ENCODE peak calls at places on chromosome 16, in ten cellular contexts. One of them, this sample, is unnamed.

GRCh38 chr16:19717319-19717718 is 708 bp downstream of the KNOP1 start:
- DNase-seq in choroid plexus epithelial cell: no peak
- DNase-seq in thyroid gland: no peak
- DNase-seq in cardiac fibroblast: no peak
- DNase-seq in endothelial cell: no peak
- DNase-seq in dorsolateral prefrontal cortex: no peak
- DNase-seq in B cell: no peak
- DNase-seq in neural progenitor cell: peak; percentile 76
- DNase-seq in fibroblast of mammary gland: peak; percentile 13
- DNase-seq in body of pancreas: no peak
- DNase-seq in this sample: no peak

GRCh38 chr16:77784441-77785356 is 3.7 kb upstream of the VAT1L start:
- DNase-seq in body of pancreas: no peak
- DNase-seq in endothelial cell: no peak
- DNase-seq in B cell: no peak
- DNase-seq in fibroblast of mammary gland: peak; percentile 17
- DNase-seq in dorsolateral prefrontal cortex: no peak
- DNase-seq in thyroid gland: no peak
- DNase-seq in neural progenitor cell: no peak
- DNase-seq in cardiac fibroblast: peak; percentile 18
- DNase-seq in choroid plexus epithelial cell: peak; percentile 44
- DNase-seq in this sample: no peak

GRCh38 chr16:7339700-7340099 is 7.1 kb downstream of the RBFOX1 start:
- DNase-seq in cardiac fibroblast: no peak
- DNase-seq in endothelial cell: no peak
- DNase-seq in body of pancreas: no peak
- DNase-seq in dorsolateral prefrontal cortex: no peak
- DNase-seq in B cell: no peak
- DNase-seq in thyroid gland: no peak
- DNase-seq in choroid plexus epithelial cell: no peak
- DNase-seq in neural progenitor cell: no peak
- DNase-seq in fibroblast of mammary gland: no peak
- DNase-seq in this sample: no peak

GRCh38 chr16:49556252-49557069 is 182.9 kb downstream of the C16orf78 start:
- DNase-seq in dorsolateral prefrontal cortex: no peak
- DNase-seq in choroid plexus epithelial cell: peak; percentile 83
- DNase-seq in fibroblast of mammary gland: peak; percentile 21
- DNase-seq in body of pancreas: no peak
- DNase-seq in thyroid gland: peak; percentile 9
- DNase-seq in endothelial cell: peak; percentile 47
- DNase-seq in B cell: no peak
- DNase-seq in neural progenitor cell: peak; percentile 82
- DNase-seq in cardiac fibroblast: peak; percentile 63
- DNase-seq in this sample: no peak

GRCh38 chr16:51596247-51596646 is 445.2 kb upstream of the SALL1 start:
- DNase-seq in thyroid gland: no peak
- DNase-seq in body of pancreas: no peak
- DNase-seq in neural progenitor cell: no peak
- DNase-seq in fibroblast of mammary gland: no peak
- DNase-seq in choroid plexus epithelial cell: no peak
- DNase-seq in endothelial cell: no peak
- DNase-seq in dorsolateral prefrontal cortex: no peak
- DNase-seq in cardiac fibroblast: no peak
- DNase-seq in B cell: no peak
- DNase-seq in this sample: no peak

GRCh38 chr16:1351582-1352362 is at the start of the genes GNPTG and TSR3:
- DNase-seq in body of pancreas: peak; percentile 84
- DNase-seq in neural progenitor cell: peak; percentile 96
- DNase-seq in choroid plexus epithelial cell: peak; percentile 94
- DNase-seq in B cell: peak; percentile 87
- DNase-seq in cardiac fibroblast: peak; percentile 84
- DNase-seq in dorsolateral prefrontal cortex: peak; percentile 67
- DNase-seq in endothelial cell: peak; percentile 83
- DNase-seq in thyroid gland: peak; percentile 81
- DNase-seq in fibroblast of mammary gland: peak; percentile 85
- DNase-seq in this sample: peak; percentile 83

GRCh38 chr16:27195068-27195741 is 8.1 kb upstream of the KDM8 start:
- DNase-seq in B cell: no peak
- DNase-seq in choroid plexus epithelial cell: no peak
- DNase-seq in neural progenitor cell: no peak
- DNase-seq in fibroblast of mammary gland: no peak
- DNase-seq in endothelial cell: no peak
- DNase-seq in body of pancreas: no peak
- DNase-seq in dorsolateral prefrontal cortex: no peak
- DNase-seq in thyroid gland: no peak
- DNase-seq in cardiac fibroblast: no peak
- DNase-seq in this sample: no peak

GRCh38 chr16:2236362-2237075 is at the start of gene DNASE1L2:
- DNase-seq in neural progenitor cell: peak; percentile 80
- DNase-seq in body of pancreas: peak; percentile 41
- DNase-seq in B cell: no peak
- DNase-seq in endothelial cell: peak; percentile 48
- DNase-seq in choroid plexus epithelial cell: peak; percentile 28
- DNase-seq in fibroblast of mammary gland: no peak
- DNase-seq in dorsolateral prefrontal cortex: no peak
- DNase-seq in thyroid gland: peak; percentile 46
- DNase-seq in cardiac fibroblast: no peak
- DNase-seq in this sample: no peak

GRCh38 chr16:69940676-69941075 is 10.5 kb upstream of the CLEC18A start:
- DNase-seq in dorsolateral prefrontal cortex: no peak
- DNase-seq in B cell: no peak
- DNase-seq in fibroblast of mammary gland: no peak
- DNase-seq in thyroid gland: no peak
- DNase-seq in endothelial cell: no peak
- DNase-seq in choroid plexus epithelial cell: no peak
- DNase-seq in cardiac fibroblast: no peak
- DNase-seq in neural progenitor cell: no peak
- DNase-seq in body of pancreas: no peak
- DNase-seq in this sample: no peak

GRCh38 chr16:47705268-47705667 is 244.1 kb downstream of the PHKB start:
- DNase-seq in neural progenitor cell: no peak
- DNase-seq in dorsolateral prefrontal cortex: no peak
- DNase-seq in body of pancreas: no peak
- DNase-seq in thyroid gland: no peak
- DNase-seq in endothelial cell: no peak
- DNase-seq in cardiac fibroblast: no peak
- DNase-seq in B cell: no peak
- DNase-seq in fibroblast of mammary gland: peak; percentile 53
- DNase-seq in choroid plexus epithelial cell: no peak
- DNase-seq in this sample: no peak

GRCh38 chr16:17951273-17951845 is 385.2 kb downstream of the NPIPA8 start:
- DNase-seq in fibroblast of mammary gland: no peak
- DNase-seq in endothelial cell: no peak
- DNase-seq in cardiac fibroblast: no peak
- DNase-seq in body of pancreas: no peak
- DNase-seq in B cell: no peak
- DNase-seq in thyroid gland: no peak
- DNase-seq in dorsolateral prefrontal cortex: no peak
- DNase-seq in neural progenitor cell: no peak
- DNase-seq in choroid plexus epithelial cell: no peak
- DNase-seq in this sample: no peak

GRCh38 chr16:84606081-84606875 is 11.6 kb downstream of the COTL1 start:
- DNase-seq in choroid plexus epithelial cell: no peak
- DNase-seq in fibroblast of mammary gland: no peak
- DNase-seq in cardiac fibroblast: no peak
- DNase-seq in endothelial cell: no peak
- DNase-seq in dorsolateral prefrontal cortex: no peak
- DNase-seq in B cell: no peak
- DNase-seq in body of pancreas: no peak
- DNase-seq in thyroid gland: peak; percentile 96
- DNase-seq in neural progenitor cell: no peak
- DNase-seq in this sample: no peak

GRCh38 chr16:56689171-56689570 is 6.9 kb downstream of the MT1X start:
- DNase-seq in endothelial cell: no peak
- DNase-seq in thyroid gland: no peak
- DNase-seq in neural progenitor cell: no peak
- DNase-seq in B cell: no peak
- DNase-seq in fibroblast of mammary gland: peak; percentile 17
- DNase-seq in cardiac fibroblast: peak; percentile 6
- DNase-seq in body of pancreas: peak; percentile 85
- DNase-seq in choroid plexus epithelial cell: no peak
- DNase-seq in dorsolateral prefrontal cortex: no peak
- DNase-seq in this sample: no peak

GRCh38 chr16:87101903-87102302 is 215.3 kb downstream of the C16orf95 start:
- DNase-seq in endothelial cell: no peak
- DNase-seq in choroid plexus epithelial cell: peak; percentile 65
- DNase-seq in cardiac fibroblast: peak; percentile 93
- DNase-seq in body of pancreas: peak; percentile 47
- DNase-seq in fibroblast of mammary gland: peak; percentile 92
- DNase-seq in dorsolateral prefrontal cortex: no peak
- DNase-seq in thyroid gland: no peak
- DNase-seq in B cell: no peak
- DNase-seq in neural progenitor cell: no peak
- DNase-seq in this sample: no peak

GRCh38 chr16:25184771-25185170 is 32.0 kb upstream of the AQP8 start:
- DNase-seq in endothelial cell: no peak
- DNase-seq in body of pancreas: no peak
- DNase-seq in thyroid gland: no peak
- DNase-seq in cardiac fibroblast: no peak
- DNase-seq in fibroblast of mammary gland: no peak
- DNase-seq in B cell: no peak
- DNase-seq in dorsolateral prefrontal cortex: no peak
- DNase-seq in choroid plexus epithelial cell: no peak
- DNase-seq in neural progenitor cell: no peak
- DNase-seq in this sample: no peak
- TF ChIP-seq CTCF in endothelial cell: no peak
- TF ChIP-seq CTCF in body of pancreas: no peak
- TF ChIP-seq CTCF in thyroid gland: no peak
- TF ChIP-seq CTCF in cardiac fibroblast: no peak
- TF ChIP-seq CTCF in fibroblast of mammary gland: no peak
- TF ChIP-seq CTCF in B cell: no peak
- TF ChIP-seq CTCF in dorsolateral prefrontal cortex: no peak
- TF ChIP-seq CTCF in choroid plexus epithelial cell: no peak
- TF ChIP-seq CTCF in neural progenitor cell: no peak
- TF ChIP-seq CTCF in this sample: no peak

GRCh38 chr16:89295071-89295900 is 77.8 kb downstream of the ZNF778 start:
- DNase-seq in cardiac fibroblast: no peak
- DNase-seq in endothelial cell: no peak
- DNase-seq in thyroid gland: peak; percentile 19
- DNase-seq in body of pancreas: no peak
- DNase-seq in choroid plexus epithelial cell: no peak
- DNase-seq in B cell: no peak
- DNase-seq in neural progenitor cell: no peak
- DNase-seq in fibroblast of mammary gland: no peak
- DNase-seq in dorsolateral prefrontal cortex: no peak
- DNase-seq in this sample: no peak

GRCh38 chr16:89291776-89292175 is 74.3 kb downstream of the ZNF778 start:
- DNase-seq in endothelial cell: no peak
- DNase-seq in fibroblast of mammary gland: no peak
- DNase-seq in dorsolateral prefrontal cortex: no peak
- DNase-seq in cardiac fibroblast: no peak
- DNase-seq in body of pancreas: no peak
- DNase-seq in choroid plexus epithelial cell: no peak
- DNase-seq in B cell: no peak
- DNase-seq in thyroid gland: no peak
- DNase-seq in neural progenitor cell: peak; percentile 27
- DNase-seq in this sample: no peak

GRCh38 chr16:89292443-89293078 is 75.1 kb downstream of the ZNF778 start:
- DNase-seq in endothelial cell: no peak
- DNase-seq in dorsolateral prefrontal cortex: no peak
- DNase-seq in choroid plexus epithelial cell: no peak
- DNase-seq in body of pancreas: peak; percentile 59
- DNase-seq in B cell: no peak
- DNase-seq in fibroblast of mammary gland: no peak
- DNase-seq in thyroid gland: no peak
- DNase-seq in cardiac fibroblast: no peak
- DNase-seq in neural progenitor cell: no peak
- DNase-seq in this sample: no peak

GRCh38 chr16:89294486-89294885 is 77.0 kb downstream of the ZNF778 start:
- DNase-seq in thyroid gland: no peak
- DNase-seq in B cell: no peak
- DNase-seq in body of pancreas: no peak
- DNase-seq in endothelial cell: no peak
- DNase-seq in choroid plexus epithelial cell: no peak
- DNase-seq in cardiac fibroblast: no peak
- DNase-seq in dorsolateral prefrontal cortex: no peak
- DNase-seq in neural progenitor cell: no peak
- DNase-seq in fibroblast of mammary gland: no peak
- DNase-seq in this sample: no peak

GRCh38 chr16:89293276-89294143 is 76.0 kb downstream of the ZNF778 start:
- DNase-seq in dorsolateral prefrontal cortex: no peak
- DNase-seq in B cell: no peak
- DNase-seq in cardiac fibroblast: no peak
- DNase-seq in fibroblast of mammary gland: no peak
- DNase-seq in endothelial cell: no peak
- DNase-seq in neural progenitor cell: peak; percentile 52
- DNase-seq in body of pancreas: no peak
- DNase-seq in choroid plexus epithelial cell: no peak
- DNase-seq in thyroid gland: no peak
- DNase-seq in this sample: no peak
- TF ChIP-seq CTCF in dorsolateral prefrontal cortex: no peak
- TF ChIP-seq CTCF in B cell: no peak
- TF ChIP-seq CTCF in cardiac fibroblast: no peak
- TF ChIP-seq CTCF in fibroblast of mammary gland: peak; percentile 4
- TF ChIP-seq CTCF in endothelial cell: no peak
- TF ChIP-seq CTCF in neural progenitor cell: peak; percentile 42
- TF ChIP-seq CTCF in body of pancreas: no peak
- TF ChIP-seq CTCF in choroid plexus epithelial cell: peak; percentile 26
- TF ChIP-seq CTCF in thyroid gland: no peak
- TF ChIP-seq CTCF in this sample: no peak

DNA sequence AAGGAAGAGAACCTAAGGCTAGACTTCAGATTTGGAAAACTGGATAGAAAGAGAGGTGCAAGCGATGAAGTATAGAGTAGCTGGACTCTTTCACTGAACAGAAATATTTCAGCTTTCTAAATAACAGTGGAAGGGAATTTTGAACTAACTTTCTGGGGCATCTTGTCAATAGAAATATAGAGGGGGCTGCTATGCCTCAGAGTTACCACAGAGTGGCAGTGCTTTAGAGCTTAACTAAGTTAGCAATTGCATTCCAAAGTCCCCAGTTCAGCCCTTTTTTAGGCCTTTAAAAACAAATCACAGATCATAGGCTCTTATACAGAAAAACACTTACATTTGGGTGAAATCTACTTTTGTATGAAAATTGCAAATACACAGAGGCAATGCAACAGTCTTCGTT is 154.2 kb upstream of the CDH8 start:
- DNase-seq in endothelial cell: no peak
- DNase-seq in neural progenitor cell: peak; percentile 81
- DNase-seq in body of pancreas: no peak
- DNase-seq in cardiac fibroblast: peak; percentile 1
- DNase-seq in B cell: no peak
- DNase-seq in thyroid gland: no peak
- DNase-seq in choroid plexus epithelial cell: peak; percentile 1
- DNase-seq in dorsolateral prefrontal cortex: no peak
- DNase-seq in fibroblast of mammary gland: no peak
- DNase-seq in this sample: no peak
- TF ChIP-seq CTCF in endothelial cell: peak; percentile 57
- TF ChIP-seq CTCF in neural progenitor cell: peak; percentile 87
- TF ChIP-seq CTCF in body of pancreas: no peak
- TF ChIP-seq CTCF in cardiac fibroblast: peak; percentile 7
- TF ChIP-seq CTCF in B cell: no peak
- TF ChIP-seq CTCF in thyroid gland: no peak
- TF ChIP-seq CTCF in choroid plexus epithelial cell: no peak
- TF ChIP-seq CTCF in dorsolateral prefrontal cortex: peak; percentile 64
- TF ChIP-seq CTCF in fibroblast of mammary gland: no peak
- TF ChIP-seq CTCF in this sample: peak; percentile 39

DNA sequence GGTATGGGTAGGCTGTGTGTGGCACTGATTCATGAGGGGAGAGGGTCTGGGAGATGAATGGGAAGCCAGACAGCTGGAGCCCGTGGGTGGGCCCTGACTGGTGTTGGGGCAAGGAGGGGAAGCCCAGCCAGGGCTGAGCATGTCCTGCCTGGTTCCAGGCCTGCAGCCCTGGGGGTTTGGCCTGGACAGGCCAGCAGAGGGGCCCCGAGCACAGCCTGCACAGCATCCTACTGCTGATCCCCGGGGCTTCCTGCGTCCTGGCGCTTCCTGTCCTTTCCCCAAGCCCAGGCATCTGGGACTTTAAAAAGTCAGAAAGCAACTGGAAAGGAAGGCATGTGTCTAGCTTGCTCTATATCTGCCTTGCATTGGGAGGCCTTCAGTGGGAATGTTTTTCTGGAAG is 4.6 kb upstream of the MVD start:
- DNase-seq in choroid plexus epithelial cell: peak; percentile 65
- DNase-seq in neural progenitor cell: peak; percentile 41
- DNase-seq in endothelial cell: peak; percentile 72
- DNase-seq in cardiac fibroblast: no peak
- DNase-seq in body of pancreas: no peak
- DNase-seq in dorsolateral prefrontal cortex: no peak
- DNase-seq in thyroid gland: no peak
- DNase-seq in fibroblast of mammary gland: no peak
- DNase-seq in B cell: no peak
- DNase-seq in this sample: no peak
- TF ChIP-seq CTCF in choroid plexus epithelial cell: peak; percentile 64
- TF ChIP-seq CTCF in neural progenitor cell: peak; percentile 6
- TF ChIP-seq CTCF in endothelial cell: no peak
- TF ChIP-seq CTCF in cardiac fibroblast: peak; percentile 26
- TF ChIP-seq CTCF in body of pancreas: no peak
- TF ChIP-seq CTCF in dorsolateral prefrontal cortex: no peak
- TF ChIP-seq CTCF in thyroid gland: no peak
- TF ChIP-seq CTCF in fibroblast of mammary gland: no peak
- TF ChIP-seq CTCF in B cell: no peak
- TF ChIP-seq CTCF in this sample: no peak

This sample was measured in mesothelial cell of epicardium.